ENCODE peak calls at places on chromosome 7, in nine cellular contexts. H is AG10803, G is cardiac fibroblast, E is PC-9, F is A549, B is GM12865, U is fibroblast of pulmonary artery, I is fibroblast of the aortic adventitia, P is bronchial epithelial cell. C is an unnamed sample.

GRCh38 chr7:80439894-80440811 is 71.7 kb downstream of the GNAT3 start:
- DNase-seq in H (peak), G (peak), E (no peak), F (no peak), B (no peak), U (peak), I (peak), P (peak), C (peak)

GRCh38 chr7:100598425-100598824 is 3.7 kb upstream of the PCOLCE start:
- DNase-seq in H (no peak), G (no peak), E (no peak), F (no peak), B (no peak), U (no peak), I (no peak), P (no peak), C (no peak)

GRCh38 chr7:30459591-30460245 is 18.9 kb downstream of the NOD1 start:
- DNase-seq in H (peak), G (peak), E (peak), F (peak), B (no peak), U (peak), I (peak), P (no peak), C (peak)

GRCh38 chr7:66928388-66928787 is 7.4 kb downstream of the TMEM248 start:
- DNase-seq in H (no peak), G (peak), E (no peak), F (no peak), B (no peak), U (peak), I (peak), P (no peak), C (no peak)

GRCh38 chr7:103752995-103753394 is 236.5 kb downstream of the RELN start:
- DNase-seq in H (peak), G (peak), E (no peak), F (no peak), B (no peak), U (peak), I (peak), P (peak), C (no peak)

GRCh38 chr7:146902728-146903127 is 786.1 kb downstream of the CNTNAP2 start:
- DNase-seq in H (no peak), G (no peak), E (no peak), F (no peak), B (no peak), U (no peak), I (no peak), P (no peak), C (no peak)

GRCh38 chr7:141220263-141220662 is 146.4 kb downstream of the TMEM178B start:
- DNase-seq in H (no peak), G (peak), E (no peak), F (peak), B (peak), U (no peak), I (no peak), P (no peak), C (no peak)

GRCh38 chr7:81470084-81470723 is 299.6 kb downstream of the HGF start:
- DNase-seq in H (peak), G (peak), E (peak), F (peak), B (peak), U (peak), I (peak), P (peak), C (peak)

GRCh38 chr7:32044739-32045138 is 25.5 kb downstream of the PDE1C start:
- DNase-seq in H (no peak), G (no peak), E (no peak), F (no peak), B (no peak), U (no peak), I (no peak), P (no peak), C (no peak)

GRCh38 chr7:121624922-121625321 is 228.8 kb upstream of the FAM3C start:
- DNase-seq in H (no peak), G (peak), E (no peak), F (no peak), B (no peak), U (peak), I (peak), P (no peak), C (no peak)

GRCh38 chr7:18993933-18994668 is 123.3 kb downstream of the TWIST1 start:
- DNase-seq in H (peak), G (no peak), E (no peak), F (no peak), B (no peak), U (peak), I (no peak), P (no peak), C (peak)

GRCh38 chr7:25002826-25003225 is 22.8 kb upstream of the OSBPL3 start:
- DNase-seq in H (peak), G (no peak), E (peak), F (no peak), B (no peak), U (no peak), I (no peak), P (no peak), C (no peak)

GRCh38 chr7:11591943-11592342 is 240.1 kb downstream of the THSD7A start:
- DNase-seq in H (no peak), G (no peak), E (no peak), F (no peak), B (no peak), U (no peak), I (no peak), P (no peak), C (no peak)

GRCh38 chr7:140165422-140165821 is 11.4 kb downstream of the KDM7A start:
- DNase-seq in H (peak), G (peak), E (peak), F (no peak), B (no peak), U (peak), I (peak), P (peak), C (no peak)

GRCh38 chr7:145016068-145016467 is 180.2 kb upstream of the TPK1 start:
- DNase-seq in H (no peak), G (no peak), E (no peak), F (no peak), B (no peak), U (no peak), I (no peak), P (no peak), C (no peak)

GRCh38 chr7:107103369-107103768 is 58.9 kb downstream of the PRKAR2B start:
- DNase-seq in H (peak), G (peak), E (peak), F (no peak), B (no peak), U (peak), I (no peak), P (peak), C (no peak)

GRCh38 chr7:90624128-90624980 is 28.2 kb downstream of the CDK14 start:
- DNase-seq in H (peak), G (peak), E (no peak), F (no peak), B (no peak), U (peak), I (peak), P (peak), C (no peak)

GRCh38 chr7:106980358-106980685 is 64.2 kb upstream of the PRKAR2B start:
- DNase-seq in H (no peak), G (no peak), E (no peak), F (no peak), B (no peak), U (no peak), I (no peak), P (no peak), C (no peak)

GRCh38 chr7:153193144-153193595 is 433.6 kb downstream of the ACTR3B start:
- DNase-seq in H (no peak), G (peak), E (no peak), F (peak), B (peak), U (no peak), I (no peak), P (no peak), C (no peak)

GRCh38 chr7:74455933-74456332 is 2.2 kb downstream of the GTF2IRD1 start:
- DNase-seq in H (no peak), G (no peak), E (no peak), F (no peak), B (no peak), U (peak), I (peak), P (no peak), C (no peak)

GRCh38 chr7:57201895-57202210 is 69.6 kb upstream of the ZNF479 start:
- DNase-seq in H (no peak), G (no peak), E (no peak), F (no peak), B (no peak), U (no peak), I (no peak), P (no peak), C (no peak)

GRCh38 chr7:43647772-43648643 is 65.1 kb downstream of the STK17A start:
- DNase-seq in H (peak), G (peak), E (peak), F (peak), B (peak), U (peak), I (peak), P (peak), C (peak)

GRCh38 chr7:7424151-7424873 is 111.4 kb downstream of the COL28A1 start:
- DNase-seq in H (peak), G (peak), E (peak), F (peak), B (peak), U (peak), I (peak), P (peak), C (peak)

GRCh38 chr7:116524609-116525297 is at the start of gene CAV1:
- DNase-seq in H (peak), G (peak), E (peak), F (peak), B (peak), U (peak), I (peak), P (peak), C (peak)

GRCh38 chr7:157495594-157495993 is 158.8 kb downstream of the DNAJB6 start:
- DNase-seq in H (no peak), G (no peak), E (no peak), F (no peak), B (peak), U (no peak), I (no peak), P (no peak), C (no peak)

DNA sequence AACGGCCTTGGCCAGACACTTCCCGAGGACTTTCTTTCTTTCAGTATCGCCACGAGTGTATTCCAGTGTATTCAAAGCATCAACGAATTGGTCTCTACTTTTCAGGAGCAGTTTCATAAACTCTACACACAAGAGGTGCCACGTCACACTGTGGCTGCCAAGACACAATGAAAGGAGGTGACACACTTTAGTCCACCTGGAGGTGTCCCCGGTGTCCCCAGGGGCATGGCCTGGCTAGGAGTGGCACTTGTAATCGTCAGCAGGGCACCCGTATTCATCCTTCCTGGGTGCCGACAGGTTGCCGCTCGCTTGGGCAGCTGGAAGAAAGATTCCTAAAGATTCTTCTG is 5.0 kb downstream of the TNS3 start:
- DNase-seq in H (no peak), G (no peak), E (peak), F (no peak), B (no peak), U (no peak), I (no peak), P (no peak), C (no peak)
- H3K4me3 ChIP-seq in H (peak), G (no peak), E (peak), F (peak), B (no peak), U (no peak), I (peak), P (no peak), C (peak)

DNA sequence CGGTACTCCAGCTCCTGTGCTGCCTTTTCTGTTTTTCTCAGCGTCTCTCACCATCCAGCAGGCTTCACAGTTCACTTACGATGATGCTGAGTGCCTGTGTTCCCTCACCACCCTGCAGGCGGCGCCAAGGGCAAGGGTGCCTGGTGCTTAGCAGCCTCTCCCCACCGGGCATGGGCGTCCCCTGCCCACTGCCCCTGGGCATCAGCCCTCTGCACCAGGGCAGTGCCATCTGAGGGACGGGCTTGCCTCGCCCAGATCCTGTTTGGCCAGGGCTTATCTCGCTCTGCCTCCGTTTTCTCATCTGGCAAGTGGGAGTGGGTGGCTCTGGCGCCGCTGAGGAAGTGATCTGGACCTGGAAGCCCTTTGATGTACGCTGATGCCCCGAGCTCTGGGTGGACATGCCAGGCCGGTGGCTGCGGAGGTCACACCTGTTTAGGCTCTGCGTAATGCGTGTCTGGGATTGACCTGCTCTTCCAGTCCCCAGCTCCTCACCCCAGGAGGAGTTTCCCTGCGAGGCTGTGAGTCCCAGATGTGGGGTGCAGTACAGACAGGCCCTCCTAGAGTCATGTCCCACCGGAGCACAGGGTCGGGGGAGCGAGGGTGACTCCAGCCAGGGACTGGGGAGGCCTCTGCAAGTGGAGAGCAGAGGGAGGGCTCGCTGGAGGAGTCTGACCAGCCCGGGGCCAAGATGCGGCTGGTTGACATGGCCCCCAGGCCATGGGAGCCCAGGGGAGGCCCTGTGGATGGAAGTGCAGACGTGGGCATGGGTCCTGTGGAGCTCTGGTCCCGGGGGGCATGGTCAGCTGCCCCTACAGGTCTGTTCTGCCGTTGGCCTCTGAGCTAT is 11.8 kb downstream of the TTYH3 start:
- DNase-seq in H (no peak), G (no peak), E (no peak), F (no peak), B (peak), U (no peak), I (no peak), P (no peak), C (no peak)
- TF ChIP-seq CTCF in H (no peak), G (peak), E (peak), F (no peak), B (peak), U (peak), I (no peak), P (no peak), C (peak)

GRCh38 chr7:128872394-128872824 is 9.8 kb downstream of the ATP6V1F start:
- DNase-seq in H (no peak), G (no peak), E (peak), F (no peak), B (no peak), U (no peak), I (no peak), P (peak), C (no peak)

GRCh38 chr7:128873234-128873633 is 10.6 kb downstream of the ATP6V1F start:
- DNase-seq in H (no peak), G (no peak), E (no peak), F (no peak), B (no peak), U (no peak), I (no peak), P (no peak), C (no peak)

GRCh38 chr7:128875523-128875948 is 12.9 kb downstream of the ATP6V1F start:
- DNase-seq in H (no peak), G (no peak), E (no peak), F (no peak), B (no peak), U (no peak), I (no peak), P (no peak), C (no peak)

GRCh38 chr7:128876127-128876526 is 13.5 kb downstream of the ATP6V1F start:
- DNase-seq in H (no peak), G (no peak), E (no peak), F (no peak), B (no peak), U (no peak), I (no peak), P (peak), C (no peak)

GRCh38 chr7:128874140-128875031 is 11.7 kb downstream of the ATP6V1F start:
- DNase-seq in H (no peak), G (no peak), E (no peak), F (no peak), B (no peak), U (no peak), I (no peak), P (no peak), C (no peak)
- H3K4me3 ChIP-seq in H (no peak), G (no peak), E (no peak), F (no peak), B (no peak), U (no peak), I (no peak), P (no peak), C (no peak)

DNA sequence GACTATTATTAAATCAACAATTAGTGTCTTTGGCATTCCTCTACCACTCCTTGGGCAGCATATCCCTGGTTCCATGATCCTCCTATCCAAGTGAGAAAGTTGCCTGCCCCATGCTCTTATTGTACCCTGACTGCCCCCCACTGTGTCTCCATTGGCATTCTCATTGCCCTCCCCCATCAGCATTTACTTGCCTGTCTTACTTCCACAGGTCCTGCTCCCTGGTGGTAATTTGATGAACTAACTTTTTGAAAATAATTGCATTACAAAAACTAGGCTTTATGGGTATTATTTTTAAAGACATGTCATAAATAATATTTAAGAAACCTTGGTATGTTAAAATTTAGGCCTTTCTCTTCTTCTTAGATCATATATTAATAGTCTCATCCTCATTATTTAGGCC is 346.4 kb downstream of the PCLO start:
- DNase-seq in H (no peak), G (no peak), E (no peak), F (no peak), B (no peak), U (no peak), I (no peak), P (no peak), C (no peak)
- TF ChIP-seq CTCF in H (no peak), G (no peak), E (no peak), F (no peak), B (no peak), U (peak), I (no peak), P (no peak), C (no peak)

GRCh38 chr7:50092579-50093411 is at the start of gene ZPBP:
- DNase-seq in H (peak), G (peak), E (no peak), F (no peak), B (peak), U (peak), I (peak), P (peak), C (peak)
- H3K4me3 ChIP-seq in H (no peak), G (peak), E (no peak), F (no peak), B (peak), U (no peak), I (no peak), P (peak), C (peak)

GRCh38 chr7:105489409-105489808 is 32.7 kb downstream of the PUS7 start:
- DNase-seq in H (no peak), G (no peak), E (no peak), F (no peak), B (no peak), U (no peak), I (no peak), P (no peak), C (no peak)

GRCh38 chr7:105493196-105493927 is 28.7 kb downstream of the PUS7 start:
- DNase-seq in H (no peak), G (no peak), E (no peak), F (no peak), B (no peak), U (no peak), I (no peak), P (no peak), C (no peak)

GRCh38 chr7:105488219-105488571 is 33.9 kb downstream of the PUS7 start:
- DNase-seq in H (no peak), G (no peak), E (no peak), F (no peak), B (no peak), U (no peak), I (no peak), P (no peak), C (no peak)

DNA sequence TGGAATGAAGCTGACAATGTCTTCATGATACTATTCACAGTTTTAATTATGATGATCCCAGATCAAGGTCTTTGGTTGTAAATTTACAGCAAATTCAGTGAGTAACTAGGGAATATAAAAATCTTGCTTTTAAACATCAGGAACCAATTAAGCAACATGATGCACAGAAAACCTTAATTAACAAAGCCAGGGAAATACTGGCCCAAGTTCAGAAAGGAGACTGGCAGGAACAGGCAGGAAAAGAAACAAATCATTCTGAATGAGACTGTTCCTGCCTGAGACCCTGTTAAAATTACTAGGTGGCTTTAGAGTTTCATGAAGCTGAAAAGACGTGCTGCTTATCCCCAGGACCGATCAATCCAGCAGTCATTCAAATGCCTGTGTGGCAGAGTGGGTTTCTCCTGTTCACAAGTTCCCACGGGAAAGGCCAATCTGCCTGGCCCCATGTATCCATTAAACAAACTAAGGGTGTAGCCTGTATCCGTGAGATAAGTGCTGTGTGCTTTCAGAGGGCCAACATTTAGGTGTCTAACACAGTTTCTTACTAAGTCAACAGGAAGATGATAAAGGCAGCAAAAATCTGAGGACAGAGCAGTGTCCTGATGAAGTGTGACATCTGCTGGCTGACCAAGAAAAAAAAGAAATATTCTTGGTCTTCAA is 34.4 kb downstream of the PUS7 start:
- DNase-seq in H (peak), G (peak), E (no peak), F (peak), B (peak), U (peak), I (peak), P (peak), C (peak)
- TF ChIP-seq CTCF in H (peak), G (peak), E (peak), F (peak), B (peak), U (peak), I (peak), P (peak), C (peak)

GRCh38 chr7:44750921-44751571 is 2.4 kb downstream of the ZMIZ2 start:
- DNase-seq in H (no peak), G (no peak), E (peak), F (no peak), B (peak), U (no peak), I (no peak), P (no peak), C (no peak)

GRCh38 chr7:44748948-44749731 is 493 bp downstream of the ZMIZ2 start:
- DNase-seq in H (no peak), G (no peak), E (no peak), F (no peak), B (peak), U (no peak), I (no peak), P (no peak), C (no peak)

GRCh38 chr7:44749992-44750391 is 1.3 kb downstream of the ZMIZ2 start:
- DNase-seq in H (no peak), G (no peak), E (no peak), F (no peak), B (no peak), U (no peak), I (no peak), P (no peak), C (no peak)

GRCh38 chr7:44748042-44748947 is at the start of gene ZMIZ2:
- DNase-seq in H (peak), G (peak), E (peak), F (peak), B (peak), U (peak), I (peak), P (peak), C (no peak)

GRCh38 chr7:44750424-44750823 is 1.8 kb downstream of the ZMIZ2 start:
- DNase-seq in H (no peak), G (no peak), E (no peak), F (no peak), B (no peak), U (no peak), I (no peak), P (no peak), C (no peak)
- H3K4me3 ChIP-seq in H (no peak), G (no peak), E (peak), F (no peak), B (peak), U (no peak), I (peak), P (no peak), C (no peak)

C was measured in HFF-Myc.